ENCODE peak calls at places on chromosomes 4 and X, in six cellular contexts. I is heart right ventricle, J is AG09309, N is brain microvascular endothelial cell, Q is cardiac muscle cell, M is lower lobe of right lung. U is an unnamed sample.
A peak's percentile ranks its signal among the peaks of the same experiment; 100 is the strongest.

GRCh38 chr4:147157860-147158701 is 212.4 kb upstream of the TTC29 start:
- DNase-seq in I (peak; percentile 21), J (peak; percentile 2), N (peak; percentile 61), Q (peak; percentile 73), M (peak; percentile 50), U (no peak)

GRCh38 chr4:89364559-89364958 is 57.0 kb upstream of the GPRIN3 start:
- DNase-seq in I (no peak), J (no peak), N (no peak), Q (no peak), M (no peak), U (no peak)

GRCh38 chr4:48012819-48013218 is 3.7 kb downstream of the CNGA1 start:
- DNase-seq in I (peak; percentile 29), J (no peak), N (no peak), Q (no peak), M (no peak), U (no peak)

GRCh38 chr4:138643827-138644226 is 371.8 kb upstream of the NOCT start:
- DNase-seq in I (no peak), J (peak; percentile 46), N (no peak), Q (no peak), M (no peak), U (peak; percentile 41)

GRCh38 chr4:88591787-88592599 is at the start of gene HERC3:
- DNase-seq in I (peak; percentile 93), J (peak; percentile 37), N (peak; percentile 74), Q (peak; percentile 94), M (peak; percentile 94), U (peak; percentile 97)

GRCh38 chr4:98602270-98602669 is 56.1 kb downstream of the TSPAN5 start:
- DNase-seq in I (no peak), J (no peak), N (no peak), Q (no peak), M (no peak), U (no peak)

GRCh38 chrX:27964432-27964831 is 16.8 kb downstream of the DCAF8L1 start:
- DNase-seq in I (no peak), J (no peak), N (no peak), Q (no peak), M (no peak), U (no peak)

GRCh38 chrX:36908801-36909403 is 99.3 kb upstream of the FAM47C start:
- DNase-seq in I (no peak), J (no peak), N (no peak), Q (peak; percentile 57), M (no peak), U (no peak)

GRCh38 chrX:111181883-111182400 is 86.0 kb downstream of the PAK3 start:
- DNase-seq in I (no peak), J (no peak), N (no peak), Q (no peak), M (no peak), U (no peak)

GRCh38 chr4:76736434-76736833 is 161.5 kb downstream of the SOWAHB start:
- DNase-seq in I (no peak), J (no peak), N (no peak), Q (no peak), M (no peak), U (no peak)

GRCh38 chrX:20265726-20266681 is 705 bp downstream of the RPS6KA3 start:
- DNase-seq in I (peak; percentile 9), J (no peak), N (no peak), Q (peak; percentile 49), M (peak; percentile 55), U (no peak)

GRCh38 chr4:168856312-168856711 is 153.7 kb downstream of the CBR4 start:
- DNase-seq in I (no peak), J (no peak), N (peak; percentile 94), Q (no peak), M (no peak), U (peak; percentile 85)

GRCh38 chr4:3702551-3703221 is 63.5 kb upstream of the ADRA2C start:
- DNase-seq in I (no peak), J (no peak), N (no peak), Q (no peak), M (peak; percentile 38), U (no peak)

GRCh38 chr4:3700736-3701135 is 65.4 kb upstream of the ADRA2C start:
- DNase-seq in I (no peak), J (no peak), N (no peak), Q (no peak), M (peak; percentile 14), U (no peak)

GRCh38 chr4:3700223-3700622 is 66.0 kb upstream of the ADRA2C start:
- DNase-seq in I (no peak), J (no peak), N (no peak), Q (no peak), M (peak; percentile 24), U (no peak)

GRCh38 chr4:3702084-3702521 is 64.1 kb upstream of the ADRA2C start:
- DNase-seq in I (no peak), J (no peak), N (no peak), Q (no peak), M (peak; percentile 18), U (no peak)

DNA sequence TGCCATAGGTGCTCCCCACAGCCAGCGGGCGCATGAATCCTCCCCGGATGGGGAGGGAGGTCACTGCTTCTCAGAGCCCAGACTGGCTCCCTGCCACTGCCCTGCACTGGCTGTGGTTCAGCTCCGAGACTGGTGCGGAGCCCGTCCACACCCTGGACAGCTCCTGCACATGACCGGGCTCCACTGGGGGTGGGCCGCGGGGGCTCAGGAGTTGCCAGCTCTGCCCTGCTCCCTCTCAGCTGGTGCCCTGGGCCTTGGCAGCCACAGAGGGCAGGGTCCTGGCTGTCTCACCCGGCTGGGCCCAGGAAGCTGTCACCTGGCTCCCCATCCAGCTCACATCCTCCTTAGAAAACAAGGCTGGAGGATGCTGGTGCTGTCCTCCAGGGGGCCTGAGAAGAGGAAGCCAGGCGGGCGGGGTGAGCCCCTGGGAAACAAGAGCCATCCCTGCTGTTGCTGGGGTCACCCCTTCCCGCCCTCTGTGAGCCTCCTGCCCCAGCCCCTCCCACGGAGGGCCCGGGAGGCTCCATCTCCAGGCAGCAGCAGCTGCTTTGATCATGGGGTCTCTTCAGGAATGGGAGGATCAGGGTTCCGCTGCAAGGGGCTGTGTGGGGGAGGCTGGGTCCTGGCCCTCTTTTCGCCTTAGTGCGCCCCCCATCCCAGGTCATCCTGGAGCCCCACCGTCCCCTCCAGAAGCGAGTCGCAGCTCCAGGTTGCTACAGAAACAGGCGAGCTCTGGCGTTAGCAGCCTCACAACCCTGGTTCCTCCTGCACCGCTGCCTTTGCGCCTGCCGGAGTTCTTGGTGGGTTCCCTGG is 64.7 kb upstream of the ADRA2C start:
- DNase-seq in I (no peak), J (no peak), N (no peak), Q (no peak), M (peak; percentile 39), U (no peak)
- TF ChIP-seq CTCF in I (no peak), J (no peak), N (no peak), Q (no peak), M (no peak), U (no peak)

DNA sequence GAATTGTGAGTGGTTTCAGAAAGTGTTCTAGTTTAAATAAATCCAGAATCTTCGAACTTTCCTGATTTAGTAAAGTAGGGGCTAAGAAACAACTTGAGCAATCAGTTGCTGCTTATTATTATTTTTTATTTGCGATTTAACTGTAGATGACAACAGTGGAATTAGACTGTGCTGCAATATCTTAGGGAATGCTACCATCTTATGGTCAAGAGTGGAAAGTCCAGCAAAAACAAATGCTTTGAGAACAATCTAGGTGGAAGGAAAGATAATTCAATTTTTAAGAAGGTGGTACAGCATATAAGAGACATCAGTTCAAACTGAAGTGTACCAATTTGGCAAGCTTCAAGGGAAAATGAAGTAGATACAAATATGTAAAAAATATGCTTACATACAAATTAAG is 73.3 kb downstream of the CYLC1 start:
- DNase-seq in I (no peak), J (no peak), N (no peak), Q (peak; percentile 0), M (no peak), U (no peak)
- TF ChIP-seq CTCF in I (no peak), J (no peak), N (no peak), Q (no peak), M (no peak), U (no peak)

GRCh38 chr4:77818077-77818666 is 996 bp downstream of the CNOT6L start:
- DNase-seq in I (peak; percentile 82), J (peak; percentile 31), N (peak; percentile 73), Q (peak; percentile 73), M (peak; percentile 85), U (peak; percentile 91)
- TF ChIP-seq CTCF in I (peak; percentile 61), J (peak; percentile 52), N (peak; percentile 72), Q (peak; percentile 63), M (peak; percentile 60), U (peak; percentile 48)

GRCh38 chr4:59249110-59249509 is 1951.0 kb upstream of the ADGRL3 start:
- DNase-seq in I (no peak), J (no peak), N (no peak), Q (no peak), M (no peak), U (no peak)

GRCh38 chr4:59243038-59243437 is 1957.1 kb upstream of the ADGRL3 start:
- DNase-seq in I (no peak), J (no peak), N (no peak), Q (no peak), M (no peak), U (no peak)

GRCh38 chr4:59248313-59248712 is 1951.8 kb upstream of the ADGRL3 start:
- DNase-seq in I (no peak), J (no peak), N (no peak), Q (no peak), M (no peak), U (no peak)

DNA sequence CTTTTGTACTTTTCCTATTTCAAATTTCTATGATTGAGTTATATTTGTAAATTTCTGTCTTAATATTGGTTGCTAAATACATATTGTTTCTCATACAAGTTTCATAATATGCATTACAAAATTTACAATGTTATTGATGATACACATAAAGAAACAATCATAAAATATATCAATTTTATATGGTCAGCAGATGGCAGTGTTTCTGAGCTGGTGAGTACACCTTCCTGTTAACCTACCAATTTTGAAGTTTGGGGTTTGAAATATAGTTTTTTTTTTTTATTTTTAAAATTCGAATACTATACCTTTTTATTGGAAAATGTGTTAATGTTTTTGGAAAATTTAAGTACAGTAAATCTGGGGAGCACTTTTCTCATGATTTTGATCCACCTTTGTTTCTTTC is 1953.1 kb upstream of the ADGRL3 start:
- DNase-seq in I (no peak), J (no peak), N (no peak), Q (peak; percentile 5), M (no peak), U (peak; percentile 1)
- TF ChIP-seq CTCF in I (no peak), J (no peak), N (peak; percentile 12), Q (no peak), M (peak; percentile 9), U (no peak)

DNA sequence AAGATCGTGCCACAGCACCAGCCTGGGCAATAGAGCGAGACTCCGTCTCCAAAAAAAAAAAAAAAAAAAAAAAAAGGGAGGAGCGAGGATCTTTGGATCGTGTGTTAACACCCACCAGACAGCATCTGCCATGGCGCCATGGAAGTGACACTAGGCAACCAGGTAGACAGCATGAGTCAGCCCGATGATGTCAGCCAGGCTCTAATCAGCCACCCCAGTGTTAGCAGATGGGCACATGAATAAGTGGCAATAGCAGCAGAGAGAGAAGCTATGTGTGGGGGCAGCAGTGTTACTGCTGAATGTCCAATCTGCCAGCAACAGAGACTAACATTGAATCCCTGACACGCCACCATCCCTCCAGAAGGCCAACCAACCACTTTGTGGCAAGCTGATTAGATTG is 6.6 kb downstream of the SYN1 start:
- DNase-seq in I (no peak), J (no peak), N (no peak), Q (no peak), M (no peak), U (no peak)
- TF ChIP-seq CTCF in I (no peak), J (no peak), N (no peak), Q (no peak), M (no peak), U (no peak)